ENCODE peak calls at places on chromosome 17, in four cellular contexts. S is astrocyte of the spinal cord, I is HCT116, U is heart right ventricle. E is an unnamed sample.

GRCh38 chr17:49450735-49451134 is 36.1 kb upstream of the PHB1 start:
- DNase-seq in I (no peak), U (no peak), S (peak; percentile 19), E (no peak)

GRCh38 chr17:77781536-77781935 is 177.0 kb upstream of the TNRC6C start:
- DNase-seq in I (no peak), U (no peak), S (no peak), E (no peak)

GRCh38 chr17:47695664-47696376 is 1.9 kb downstream of the TBKBP1 start:
- DNase-seq in S (no peak), U (no peak), I (no peak), E (no peak)

GRCh38 chr17:33284022-33284421 is 9.1 kb downstream of the ASIC2 start:
- DNase-seq in I (no peak), S (peak; percentile 69), U (no peak), E (no peak)

GRCh38 chr17:41524261-41524660 is 3.8 kb downstream of the KRT19 start:
- DNase-seq in S (no peak), U (no peak), I (no peak), E (no peak)

GRCh38 chr17:82296511-82297279 is 20.7 kb downstream of the CD7 start:
- DNase-seq in U (no peak), I (no peak), S (no peak), E (no peak)

GRCh38 chr17:63842173-63842539 is 329 bp downstream of the SMARCD2 start:
- DNase-seq in U (peak; percentile 43), S (peak; percentile 29), I (no peak), E (no peak)

GRCh38 chr17:16398270-16399267 is 16.8 kb upstream of the TRPV2 start:
- DNase-seq in U (no peak), S (no peak), I (no peak), E (no peak)

GRCh38 chr17:12078791-12079190 is 58.1 kb downstream of the MAP2K4 start:
- DNase-seq in I (no peak), S (peak; percentile 89), U (no peak), E (no peak)

GRCh38 chr17:4206945-4207344 is 56.8 kb downstream of the ANKFY1 start:
- DNase-seq in U (no peak), S (no peak), I (no peak), E (no peak)

GRCh38 chr17:43766413-43767052 is 7.9 kb upstream of the SOST start:
- DNase-seq in I (peak; percentile 39), U (peak; percentile 39), S (peak; percentile 20), E (no peak)

GRCh38 chr17:80991645-80992076 is at the start of gene CHMP6:
- DNase-seq in S (peak; percentile 78), U (peak; percentile 74), I (peak; percentile 76), E (peak; percentile 57)
- TF ChIP-seq CTCF in S (no peak), U (peak; percentile 25), I (no peak), E (no peak)

GRCh38 chr17:13825526-13826040 is 223.9 kb upstream of the HS3ST3A1 start:
- DNase-seq in U (no peak), S (no peak), I (no peak), E (no peak)
- TF ChIP-seq CTCF in U (no peak), S (no peak), I (no peak), E (no peak)

GRCh38 chr17:21167303-21167702 is 40.5 kb downstream of the DHRS7B start:
- DNase-seq in I (no peak), U (no peak), S (no peak), E (peak; percentile 16)
- TF ChIP-seq CTCF in I (no peak), U (peak; percentile 19), S (no peak), E (no peak)

GRCh38 chr17:55730380-55730779 is 7.7 kb upstream of the TMEM100 start:
- DNase-seq in S (no peak), U (no peak), I (no peak), E (no peak)
- TF ChIP-seq CTCF in S (no peak), U (no peak), I (no peak), E (no peak)

E was measured in mesothelial cell of epicardium.